ENCODE peak calls at places on chromosomes 4 and X, in six cellular contexts. N, J, M, C, V and K are unnamed samples.

GRCh38 chr4:184166736-184167135 is 50.9 kb downstream of the ENPP6 start:
- DNase-seq in M (no peak), J (no peak), V (peak; percentile 50), N (no peak), C (no peak), K (no peak)

GRCh38 chr4:76607266-76607799 is 172.3 kb downstream of the SHROOM3 start:
- DNase-seq in V (no peak), N (no peak), M (no peak), C (no peak), J (no peak), K (no peak)

GRCh38 chrX:64570204-64570603 is 175.0 kb upstream of the MTMR8 start:
- DNase-seq in V (no peak), N (no peak), J (no peak), C (no peak), M (no peak), K (no peak)

GRCh38 chrX:67543818-67544217 is at the start of gene AR:
- DNase-seq in J (peak; percentile 55), C (peak; percentile 60), M (no peak), V (peak; percentile 74), N (peak; percentile 17), K (peak; percentile 88)

GRCh38 chr4:118327554-118328241 is 25.1 kb downstream of the PRSS12 start:
- DNase-seq in M (no peak), C (no peak), V (no peak), N (no peak), J (peak; percentile 39), K (no peak)

GRCh38 chrX:116238093-116238492 is 67.5 kb downstream of the AGTR2 start:
- DNase-seq in M (no peak), N (no peak), C (no peak), J (no peak), V (no peak), K (no peak)

GRCh38 chr4:123397276-123398150 is 918 bp downstream of the SPRY1 start:
- DNase-seq in J (peak; percentile 42), M (peak; percentile 12), N (peak; percentile 60), C (peak; percentile 36), V (no peak), K (peak; percentile 83)

GRCh38 chrX:28576117-28576516 is 11.1 kb upstream of the IL1RAPL1 start:
- DNase-seq in N (no peak), M (no peak), J (no peak), C (no peak), V (no peak), K (no peak)

GRCh38 chrX:21959362-21960051 is 19.0 kb downstream of the SMS start:
- DNase-seq in M (no peak), C (no peak), N (no peak), V (no peak), J (no peak), K (no peak)

GRCh38 chrX:63363788-63364187 is 12.7 kb upstream of the SPIN4 start:
- DNase-seq in J (no peak), V (no peak), M (no peak), C (no peak), N (no peak), K (no peak)

GRCh38 chr4:4387531-4388311 is 819 bp downstream of the NSG1 start:
- DNase-seq in J (no peak), M (no peak), V (no peak), C (no peak), N (no peak), K (peak; percentile 63)

GRCh38 chrX:155334486-155335316 is at the start of gene CLIC2:
- DNase-seq in M (no peak), N (no peak), V (peak; percentile 68), J (peak; percentile 84), C (peak; percentile 40), K (no peak)

GRCh38 chr4:150219841-150220240 is 141.6 kb downstream of the DCLK2 start:
- DNase-seq in C (no peak), M (no peak), V (no peak), N (no peak), J (no peak), K (no peak)

GRCh38 chrX:39311646-39312045 is 510.4 kb downstream of the MID1IP1 start:
- DNase-seq in J (no peak), M (no peak), N (no peak), V (no peak), C (no peak), K (no peak)

GRCh38 chrX:18133605-18134004 is 87.1 kb downstream of the BEND2 start:
- DNase-seq in J (no peak), N (no peak), V (no peak), C (no peak), M (no peak), K (no peak)

GRCh38 chr4:76251448-76252270 is at the start of gene FAM47E:
- DNase-seq in V (peak; percentile 67), M (no peak), C (peak; percentile 72), J (peak; percentile 15), N (peak; percentile 92), K (peak; percentile 94)

GRCh38 chr4:88900432-88900831 is 156.6 kb downstream of the FAM13A start:
- DNase-seq in N (no peak), C (no peak), M (no peak), V (no peak), J (peak; percentile 76), K (no peak)

GRCh38 chr4:182916483-182917181 is 554 bp downstream of the DCTD start:
- DNase-seq in J (peak; percentile 70), C (peak; percentile 72), V (no peak), N (peak; percentile 50), M (no peak), K (peak; percentile 90)

GRCh38 chrX:25052798-25053534 is 37.2 kb upstream of the ARX start:
- DNase-seq in V (no peak), N (no peak), C (no peak), M (no peak), J (no peak), K (no peak)

GRCh38 chrX:25049971-25050370 is 34.2 kb upstream of the ARX start:
- DNase-seq in M (no peak), N (no peak), J (no peak), C (no peak), V (no peak), K (no peak)

GRCh38 chrX:25048176-25048575 is 32.4 kb upstream of the ARX start:
- DNase-seq in N (no peak), V (no peak), J (no peak), M (no peak), C (no peak), K (no peak)

GRCh38 chrX:25049347-25049746 is 33.6 kb upstream of the ARX start:
- DNase-seq in C (no peak), J (peak; percentile 24), V (no peak), M (no peak), N (no peak), K (no peak)
- H3K4me1 ChIP-seq in C (no peaks in the 10 kb centered on the region), J (no peaks in the 10 kb centered on the region), V (no peaks in the 10 kb centered on the region), M (peaks cover 4% of the 10 kb centered on the region), N (no peaks in the 10 kb centered on the region), K (no peaks in the 10 kb centered on the region)

GRCh38 chrX:134406977-134407376 is 53.0 kb upstream of the HPRT1 start:
- DNase-seq in N (no peak), V (no peak), J (no peak), C (no peak), M (no peak), K (no peak)
- H3K4me1 ChIP-seq in N (no peaks in the 10 kb centered on the region), V (no peaks in the 10 kb centered on the region), J (no peaks in the 10 kb centered on the region), C (no peaks in the 10 kb centered on the region), M (no peaks in the 10 kb centered on the region), K (no peaks in the 10 kb centered on the region)

GRCh38 chrX:124358796-124359386 is 12.5 kb downstream of the SH2D1A start:
- DNase-seq in V (no peak), C (no peak), J (no peak), N (no peak), M (no peak), K (no peak)
- H3K4me1 ChIP-seq in V (no peaks in the 10 kb centered on the region), C (no peaks in the 10 kb centered on the region), J (no peaks in the 10 kb centered on the region), N (no peaks in the 10 kb centered on the region), M (peaks cover 46% of the 10 kb centered on the region), K (no peaks in the 10 kb centered on the region)

GRCh38 chr4:168636506-168637176 is 139.8 kb downstream of the PALLD start:
- DNase-seq in N (no peak), C (no peak), M (no peak), V (no peak), J (peak; percentile 89), K (no peak)
- H3K4me1 ChIP-seq in N (no peaks in the 10 kb centered on the region), C (peaks cover 57% of the 10 kb centered on the region), M (peaks cover 2% of the 10 kb centered on the region), V (peaks cover 73% of the 10 kb centered on the region), J (peaks cover 26% of the 10 kb centered on the region), K (no peaks in the 10 kb centered on the region)

GRCh38 chr4:68347845-68348244 is 2.0 kb downstream of the YTHDC1 start:
- DNase-seq in M (no peak), C (no peak), J (no peak), V (no peak), N (no peak), K (no peak)
- H3K4me1 ChIP-seq in M (peaks cover 55% of the 10 kb centered on the region), C (peaks cover 56% of the 10 kb centered on the region), J (no peaks in the 10 kb centered on the region), V (peaks cover 58% of the 10 kb centered on the region), N (peaks cover 20% of the 10 kb centered on the region), K (peaks cover 6% of the 10 kb centered on the region)

GRCh38 chrX:136783159-136783558 is 2.4 kb upstream of the ARHGEF6 start:
- DNase-seq in C (no peak), V (no peak), N (no peak), M (no peak), J (no peak), K (no peak)

GRCh38 chrX:136780241-136780640 is 491 bp downstream of the ARHGEF6 start:
- DNase-seq in M (no peak), V (no peak), J (no peak), N (no peak), C (no peak), K (no peak)

GRCh38 chrX:136779346-136779781 is 1.4 kb downstream of the ARHGEF6 start:
- DNase-seq in C (no peak), N (no peak), V (no peak), J (no peak), M (no peak), K (no peak)

GRCh38 chrX:136780738-136781137 is at the start of gene ARHGEF6:
- DNase-seq in C (peak; percentile 10), M (no peak), J (peak; percentile 9), N (no peak), V (no peak), K (no peak)

GRCh38 chrX:136781180-136781797 is 557 bp upstream of the ARHGEF6 start:
- DNase-seq in C (peak; percentile 11), M (no peak), V (no peak), J (peak; percentile 19), N (no peak), K (no peak)
- H3K4me1 ChIP-seq in C (no peaks in the 10 kb centered on the region), M (peaks cover 23% of the 10 kb centered on the region), V (peaks cover 8% of the 10 kb centered on the region), J (no peaks in the 10 kb centered on the region), N (no peaks in the 10 kb centered on the region), K (no peaks in the 10 kb centered on the region)

GRCh38 chrX:109356684-109357083 is 125.2 kb downstream of the GUCY2F start:
- DNase-seq in M (no peak), N (no peak), V (no peak), J (no peak), C (no peak), K (no peak)
- H3K4me1 ChIP-seq in M (no peaks in the 10 kb centered on the region), N (no peaks in the 10 kb centered on the region), V (no peaks in the 10 kb centered on the region), J (no peaks in the 10 kb centered on the region), C (no peaks in the 10 kb centered on the region), K (no peaks in the 10 kb centered on the region)

GRCh38 chr4:56976878-56977320 is 507 bp downstream of the NOA1 start:
- DNase-seq in M (peak; percentile 45), V (no peak), N (peak; percentile 73), C (no peak), J (no peak), K (peak; percentile 89)
- H3K4me1 ChIP-seq in M (peaks cover 63% of the 10 kb centered on the region), V (peaks cover 50% of the 10 kb centered on the region), N (peaks cover 22% of the 10 kb centered on the region), C (peaks cover 35% of the 10 kb centered on the region), J (peaks cover 5% of the 10 kb centered on the region), K (no peaks in the 10 kb centered on the region)

GRCh38 chr4:134139188-134139587 is 62.4 kb downstream of the PABPC4L start:
- DNase-seq in V (no peak), J (no peak), C (no peak), M (no peak), N (no peak), K (no peak)
- H3K4me1 ChIP-seq in V (no peaks in the 10 kb centered on the region), J (no peaks in the 10 kb centered on the region), C (no peaks in the 10 kb centered on the region), M (no peaks in the 10 kb centered on the region), N (no peaks in the 10 kb centered on the region), K (no peaks in the 10 kb centered on the region)